ENCODE peak calls at places on chromosomes 16 and 17, in four cellular contexts. One of them, this sample, is unnamed.
A peak's percentile ranks its signal among the peaks of the same experiment; 100 is the strongest.

GRCh38 chr16:7304932-7305331 is 27.7 kb upstream of the RBFOX1 start:
- DNase-seq in OCI-LY7: no peak
- DNase-seq in BE2C: no peak
- DNase-seq in effector CD4-positive, alpha-beta T cell: no peak
- DNase-seq in this sample: no peak

GRCh38 chr16:519841-520687 is 7.4 kb upstream of the CAPN15 start:
- DNase-seq in OCI-LY7: no peak
- DNase-seq in BE2C: no peak
- DNase-seq in effector CD4-positive, alpha-beta T cell: no peak
- DNase-seq in this sample: no peak

GRCh38 chr16:66976746-66977145 is 11.6 kb upstream of the CES4A start:
- DNase-seq in OCI-LY7: no peak
- DNase-seq in BE2C: peak; percentile 38
- DNase-seq in effector CD4-positive, alpha-beta T cell: no peak
- DNase-seq in this sample: no peak

GRCh38 chr17:80045703-80046102 is 9.3 kb downstream of the CCDC40 start:
- DNase-seq in OCI-LY7: no peak
- DNase-seq in BE2C: no peak
- DNase-seq in effector CD4-positive, alpha-beta T cell: no peak
- DNase-seq in this sample: no peak

GRCh38 chr17:81576621-81577277 is 24.6 kb upstream of the FAAP100 start:
- DNase-seq in OCI-LY7: no peak
- DNase-seq in BE2C: no peak
- DNase-seq in effector CD4-positive, alpha-beta T cell: no peak
- DNase-seq in this sample: no peak

GRCh38 chr17:67422887-67423286 is 45.8 kb downstream of the PITPNC1 start:
- DNase-seq in OCI-LY7: no peak
- DNase-seq in BE2C: no peak
- DNase-seq in effector CD4-positive, alpha-beta T cell: no peak
- DNase-seq in this sample: no peak

GRCh38 chr16:17238285-17239028 is 232.3 kb downstream of the XYLT1 start:
- DNase-seq in OCI-LY7: no peak
- DNase-seq in BE2C: no peak
- DNase-seq in effector CD4-positive, alpha-beta T cell: no peak
- DNase-seq in this sample: no peak

GRCh38 chr16:65961491-65962143 is 404.9 kb upstream of the CDH5 start:
- DNase-seq in OCI-LY7: no peak
- DNase-seq in BE2C: no peak
- DNase-seq in effector CD4-positive, alpha-beta T cell: no peak
- DNase-seq in this sample: no peak

GRCh38 chr16:87725596-87726235 is 40.1 kb downstream of the KLHDC4 start:
- DNase-seq in OCI-LY7: no peak
- DNase-seq in BE2C: no peak
- DNase-seq in effector CD4-positive, alpha-beta T cell: no peak
- DNase-seq in this sample: no peak

This sample was measured in left ventricle myocardium superior.